ENCODE peak calls at places on chromosomes 7 and 10, in four cellular contexts. K is tibial nerve; D is gastrocnemius medialis; U is CD4-positive, alpha-beta memory T cell. S is an unnamed sample.

GRCh38 chr10:130547368-130547767 is 411.2 kb downstream of the GLRX3 start:
- DNase-seq in U (no peak), K (no peak), D (no peak), S (no peak)

GRCh38 chr7:71613316-71613715 is 481.4 kb downstream of the GALNT17 start:
- DNase-seq in D (no peak), K (no peak), U (no peak), S (no peak)

GRCh38 chr10:117137911-117138642 is at the start of gene VAX1:
- DNase-seq in D (no peak), K (no peak), U (no peak), S (no peak)

GRCh38 chr7:129859188-129859587 is 93.6 kb downstream of the UBE2H start:
- DNase-seq in D (no peak), K (no peak), U (no peak), S (no peak)

GRCh38 chr10:117662126-117662525 is 119.6 kb downstream of the EMX2 start:
- DNase-seq in K (no peak), U (no peak), D (no peak), S (no peak)

GRCh38 chr10:96850825-96851224 is 18.7 kb downstream of the LCOR start:
- DNase-seq in K (no peak), U (no peak), D (no peak), S (no peak)

GRCh38 chr7:31002256-31002655 is 38.5 kb downstream of the GHRHR start:
- DNase-seq in D (no peak), K (no peak), U (no peak), S (no peak)

GRCh38 chr10:17512341-17513001 is 58.1 kb upstream of the ST8SIA6 start:
- DNase-seq in U (no peak), D (no peak), K (no peak), S (no peak)

GRCh38 chr7:24911213-24911603 is 68.8 kb downstream of the OSBPL3 start:
- DNase-seq in D (no peak), U (peak), K (no peak), S (peak)

GRCh38 chr7:40649247-40649646 is 514.4 kb downstream of the SUGCT start:
- DNase-seq in K (no peak), D (no peak), U (no peak), S (no peak)

GRCh38 chr7:151743481-151743983 is 133.4 kb downstream of the PRKAG2 start:
- DNase-seq in U (no peak), D (peak), K (no peak), S (no peak)

GRCh38 chr10:52172581-52172980 is 141.5 kb upstream of the DKK1 start:
- DNase-seq in K (no peak), U (no peak), D (no peak), S (no peak)

GRCh38 chr10:81367132-81367531 is 507.9 kb upstream of the NRG3 start:
- DNase-seq in U (no peak), K (no peak), D (no peak), S (no peak)

GRCh38 chr7:42232275-42232674 is 4.7 kb downstream of the GLI3 start:
- DNase-seq in U (no peak), D (no peak), K (no peak), S (no peak)

GRCh38 chr7:45990276-45990675 is 69.2 kb upstream of the IGFBP3 start:
- DNase-seq in U (no peak), K (no peak), D (no peak), S (no peak)

GRCh38 chr10:130510755-130511154 is 374.6 kb downstream of the GLRX3 start:
- DNase-seq in K (no peak), D (no peak), U (no peak), S (no peak)

GRCh38 chr7:11846311-11846710 is 14.3 kb upstream of the THSD7A start:
- DNase-seq in U (no peak), K (no peak), D (no peak), S (no peak)

GRCh38 chr7:119256001-119256400 is 1017.0 kb upstream of the KCND2 start:
- DNase-seq in K (no peak), D (no peak), U (no peak), S (no peak)

GRCh38 chr10:21750424-21750823 is 216.4 kb downstream of the MLLT10 start:
- DNase-seq in U (no peak), K (no peak), D (no peak), S (no peak)

GRCh38 chr7:132771301-132771730 is 195.0 kb upstream of the PLXNA4 start:
- DNase-seq in D (no peak), K (no peak), U (peak), S (peak)

GRCh38 chr10:97188234-97188847 is 2.6 kb upstream of the SLIT1 start:
- DNase-seq in K (no peak), D (no peak), U (no peak), S (peak)

GRCh38 chr10:4080225-4080624 is 295.2 kb upstream of the KLF6 start:
- DNase-seq in K (no peak), D (no peak), U (peak), S (no peak)

GRCh38 chr10:124020871-124021823 is 72.3 kb downstream of the CHST15 start:
- DNase-seq in D (no peak), U (no peak), K (no peak), S (no peak)

GRCh38 chr7:158586499-158587191 is 978 bp downstream of the PTPRN2 start:
- DNase-seq in K (no peak), U (no peak), D (no peak), S (no peak)
- H3K4me3 ChIP-seq in K (no peak), U (no peak), D (peak), S (no peak)

DNA sequence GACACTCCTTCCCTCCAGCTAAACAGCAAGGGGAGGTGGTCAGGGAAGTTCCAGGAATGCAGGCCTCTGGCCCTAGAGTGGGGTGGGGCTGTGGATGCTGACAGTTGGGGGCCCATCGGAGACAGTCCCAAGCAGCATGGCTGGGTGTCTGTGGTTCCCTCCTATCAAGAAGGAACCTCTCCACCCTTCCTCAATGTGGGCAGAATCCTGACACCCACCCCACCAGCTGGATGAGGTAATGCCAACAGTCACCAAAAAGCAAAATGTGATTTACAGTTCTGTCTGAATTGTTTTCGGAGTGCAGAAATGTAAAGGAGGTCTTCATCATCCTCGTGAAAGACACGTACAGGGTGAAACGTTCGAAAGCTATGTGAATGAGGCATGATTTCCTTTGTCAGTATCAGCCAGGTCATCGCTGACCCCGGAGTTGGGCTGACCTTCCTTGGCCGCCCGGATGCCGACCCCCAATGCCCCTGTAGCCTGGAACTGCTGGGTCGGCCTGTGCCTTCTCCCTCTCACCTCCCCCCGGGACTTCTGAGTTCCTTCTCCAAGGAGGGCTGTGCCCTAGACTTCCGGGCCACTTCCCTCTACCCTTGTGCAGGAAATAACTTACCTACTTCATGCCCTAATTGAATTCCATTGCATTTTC is 24.4 kb downstream of the FOXK1 start:
- DNase-seq in D (no peak), K (no peak), U (no peak), S (no peak)
- H3K4me3 ChIP-seq in D (peak), K (no peak), U (no peak), S (no peak)

GRCh38 chr7:28958946-28959417 is 852 bp upstream of the TRIL start:
- DNase-seq in U (no peak), D (no peak), K (no peak), S (no peak)
- H3K4me3 ChIP-seq in U (no peak), D (peak), K (no peak), S (no peak)

GRCh38 chr7:90244909-90245841 is at the start of gene CFAP69:
- DNase-seq in D (peak), U (peak), K (peak), S (peak)

GRCh38 chr7:90248706-90249105 is 3.7 kb downstream of the CFAP69 start:
- DNase-seq in K (no peak), U (no peak), D (no peak), S (no peak)

GRCh38 chr7:90244565-90244908 is 437 bp upstream of the CFAP69 start:
- DNase-seq in U (no peak), D (no peak), K (no peak), S (no peak)

GRCh38 chr7:90242369-90243168 is 2.4 kb upstream of the CFAP69 start:
- DNase-seq in K (no peak), U (no peak), D (no peak), S (no peak)

GRCh38 chr7:90246184-90246583 is 1.2 kb downstream of the CFAP69 start:
- DNase-seq in D (no peak), U (no peak), K (no peak), S (no peak)
- H3K4me3 ChIP-seq in D (peak), U (no peak), K (no peak), S (no peak)

GRCh38 chr7:130912910-130913720 is 179.1 kb upstream of the KLF14 start:
- DNase-seq in D (no peak), U (peak), K (peak), S (peak)

GRCh38 chr7:130913721-130914588 is 179.9 kb upstream of the KLF14 start:
- DNase-seq in K (no peak), D (no peak), U (no peak), S (no peak)

GRCh38 chr7:130910949-130911944 is 177.2 kb upstream of the KLF14 start:
- DNase-seq in U (no peak), K (no peak), D (no peak), S (no peak)

GRCh38 chr7:130909881-130910672 is 176.1 kb upstream of the KLF14 start:
- DNase-seq in D (no peak), U (no peak), K (no peak), S (no peak)

DNA sequence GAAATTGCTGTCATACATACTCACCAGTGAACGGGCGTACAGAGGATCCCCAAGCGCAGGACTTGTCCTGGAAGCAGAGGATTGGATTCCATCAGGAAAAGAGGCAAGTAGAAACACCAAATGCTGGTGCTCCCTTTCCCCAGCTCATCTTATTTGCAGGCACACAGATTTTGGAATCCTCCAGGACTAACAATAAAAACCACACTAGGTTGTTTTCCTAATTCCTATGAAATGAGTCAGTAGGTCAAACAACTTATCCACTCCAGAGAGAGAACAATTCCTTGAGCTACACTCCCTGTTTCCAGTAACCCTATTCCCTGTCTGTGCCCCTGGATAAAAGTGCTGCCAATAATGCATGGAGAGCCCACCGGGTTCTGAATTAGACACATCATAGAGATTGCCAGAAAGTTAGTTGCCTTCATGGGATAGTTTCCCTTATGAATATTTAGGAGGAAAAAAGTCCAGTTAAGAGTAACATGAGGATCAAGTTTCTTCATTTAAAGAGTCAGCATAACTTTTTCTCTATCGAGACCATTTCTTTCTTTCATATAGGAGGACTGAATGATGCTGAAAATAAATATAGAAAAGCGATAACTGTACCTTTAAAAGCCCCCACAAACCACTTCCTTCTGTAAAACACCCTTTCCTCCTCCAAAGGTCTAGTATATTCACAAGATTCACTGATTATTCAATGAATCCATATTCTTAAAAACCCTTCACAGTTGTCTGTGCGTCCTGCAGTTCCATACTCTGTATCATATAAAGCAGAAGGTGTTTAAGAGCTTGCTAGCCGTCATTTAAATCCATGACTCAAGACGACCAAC is 178.3 kb upstream of the KLF14 start:
- DNase-seq in K (no peak), D (no peak), U (no peak), S (peak)
- H3K4me3 ChIP-seq in K (peak), D (peak), U (peak), S (peak)

GRCh38 chr7:78769551-78770101 is 683.8 kb downstream of the MAGI2 start:
- DNase-seq in K (no peak), U (no peak), D (no peak), S (no peak)

GRCh38 chr7:78768859-78769258 is 684.6 kb downstream of the MAGI2 start:
- DNase-seq in D (no peak), U (no peak), K (no peak), S (no peak)

GRCh38 chr7:78765985-78766729 is 687.3 kb downstream of the MAGI2 start:
- DNase-seq in D (peak), K (no peak), U (no peak), S (no peak)

GRCh38 chr7:78770422-78771410 is 682.8 kb downstream of the MAGI2 start:
- DNase-seq in D (peak), U (no peak), K (no peak), S (no peak)
- H3K4me3 ChIP-seq in D (peak), U (no peak), K (peak), S (no peak)

GRCh38 chr7:104241135-104241534 is 33.3 kb upstream of the ORC5 start:
- DNase-seq in D (no peak), U (no peak), K (no peak), S (no peak)

GRCh38 chr7:104241581-104241980 is 33.8 kb upstream of the ORC5 start:
- DNase-seq in K (no peak), D (no peak), U (no peak), S (no peak)

GRCh38 chr7:104240400-104240799 is 32.6 kb upstream of the ORC5 start:
- DNase-seq in D (no peak), U (no peak), K (no peak), S (no peak)
- H3K4me3 ChIP-seq in D (no peak), U (no peak), K (no peak), S (no peak)

DNA sequence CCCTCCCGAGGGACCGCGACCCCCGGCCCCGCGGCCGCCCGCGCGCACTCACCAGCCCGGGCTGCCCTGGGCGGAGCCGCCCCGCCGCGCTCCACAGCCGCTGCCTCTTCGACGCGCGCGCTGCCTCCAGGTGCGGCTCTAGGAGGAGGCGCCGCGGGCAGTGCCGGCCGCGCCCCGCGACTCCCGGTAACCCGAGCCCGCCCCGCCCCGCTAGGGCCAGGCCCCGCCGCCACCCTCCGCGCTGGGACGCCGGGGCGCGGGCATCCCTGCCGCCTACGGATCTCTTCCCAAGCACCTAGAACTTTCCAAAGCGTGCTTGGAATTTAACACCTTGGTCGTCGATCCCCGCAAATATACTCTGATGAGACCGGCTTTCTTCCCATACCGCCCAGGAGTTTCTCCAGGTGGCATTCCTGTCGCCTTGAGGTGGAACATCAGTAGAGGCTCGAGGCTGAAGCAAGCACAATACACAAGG is at the start of gene SLC26A5:
- DNase-seq in U (no peak), D (no peak), K (no peak), S (no peak)
- H3K4me3 ChIP-seq in U (no peak), D (no peak), K (peak), S (no peak)

DNA sequence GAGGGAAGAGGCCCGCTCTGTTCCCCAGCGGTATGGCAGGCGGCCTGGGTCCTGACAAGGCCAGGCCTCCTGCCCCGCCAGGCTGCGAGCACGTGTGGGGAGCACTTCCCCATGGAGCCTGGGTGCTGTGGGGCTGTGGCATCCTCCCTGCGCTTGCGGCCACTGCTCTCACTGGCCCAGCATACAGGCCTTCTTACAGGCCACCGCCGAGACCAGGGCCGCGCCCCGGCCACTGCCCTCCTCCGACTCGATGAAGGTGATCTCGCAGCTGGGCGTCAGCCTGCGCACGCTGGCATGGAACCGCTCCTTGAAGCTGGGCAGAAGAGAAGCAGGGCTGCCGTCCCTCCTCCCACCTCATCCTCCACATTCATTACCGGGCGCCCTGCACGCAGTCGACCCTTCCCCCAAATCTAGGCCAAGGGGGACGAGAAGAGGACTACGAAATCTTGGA is 3.9 kb upstream of the MYL7 start:
- DNase-seq in U (no peak), K (no peak), D (no peak), S (no peak)
- H3K4me3 ChIP-seq in U (no peak), K (peak), D (no peak), S (no peak)